ENCODE peak calls at places on chromosomes 12 and 14, in six cellular contexts. One of them, this sample, is unnamed.

GRCh38 chr14:77681196-77682157 is 26.3 kb downstream of the ALKBH1 start:
- DNase-seq in heart left ventricle: no peak
- DNase-seq in stomach: peak; percentile 42
- DNase-seq in ovary: no peak
- DNase-seq in fibroblast of lung: peak; percentile 15
- DNase-seq in AG04450: no peak
- DNase-seq in this sample: no peak

GRCh38 chr14:95516554-95517209 is at the start of gene SYNE3:
- DNase-seq in stomach: peak; percentile 66
- DNase-seq in heart left ventricle: peak; percentile 76
- DNase-seq in fibroblast of lung: no peak
- DNase-seq in ovary: peak; percentile 71
- DNase-seq in AG04450: no peak
- DNase-seq in this sample: no peak

GRCh38 chr12:123843912-123844748 is 82.0 kb downstream of the DNAH10 start:
- DNase-seq in AG04450: no peak
- DNase-seq in fibroblast of lung: no peak
- DNase-seq in stomach: no peak
- DNase-seq in heart left ventricle: no peak
- DNase-seq in ovary: no peak
- DNase-seq in this sample: no peak

GRCh38 chr12:3523728-3524127 is 32.7 kb downstream of the PRMT8 start:
- DNase-seq in ovary: no peak
- DNase-seq in AG04450: no peak
- DNase-seq in stomach: no peak
- DNase-seq in fibroblast of lung: no peak
- DNase-seq in heart left ventricle: no peak
- DNase-seq in this sample: no peak

GRCh38 chr12:26614217-26614616 is 218.8 kb downstream of the ITPR2 start:
- DNase-seq in fibroblast of lung: peak; percentile 51
- DNase-seq in ovary: peak; percentile 51
- DNase-seq in heart left ventricle: peak; percentile 25
- DNase-seq in stomach: no peak
- DNase-seq in AG04450: no peak
- DNase-seq in this sample: no peak

GRCh38 chr14:41229824-41230223 is 376.9 kb upstream of the LRFN5 start:
- DNase-seq in ovary: no peak
- DNase-seq in heart left ventricle: no peak
- DNase-seq in fibroblast of lung: no peak
- DNase-seq in AG04450: no peak
- DNase-seq in stomach: no peak
- DNase-seq in this sample: no peak

GRCh38 chr14:89519000-89519399 is 102.0 kb upstream of the FOXN3 start:
- DNase-seq in AG04450: peak; percentile 86
- DNase-seq in heart left ventricle: no peak
- DNase-seq in ovary: no peak
- DNase-seq in fibroblast of lung: peak; percentile 84
- DNase-seq in stomach: no peak
- DNase-seq in this sample: no peak

GRCh38 chr12:80714055-80714454 is 2.7 kb upstream of the MYF5 start:
- DNase-seq in fibroblast of lung: peak; percentile 31
- DNase-seq in stomach: no peak
- DNase-seq in AG04450: no peak
- DNase-seq in ovary: no peak
- DNase-seq in heart left ventricle: no peak
- DNase-seq in this sample: no peak

GRCh38 chr12:54984602-54985376 is at the start of gene TESPA1:
- DNase-seq in fibroblast of lung: no peak
- DNase-seq in AG04450: no peak
- DNase-seq in heart left ventricle: peak; percentile 69
- DNase-seq in stomach: peak; percentile 54
- DNase-seq in ovary: peak; percentile 68
- DNase-seq in this sample: no peak

GRCh38 chr14:25132734-25133422 is 82.9 kb upstream of the STXBP6 start:
- DNase-seq in ovary: peak; percentile 50
- DNase-seq in fibroblast of lung: peak; percentile 68
- DNase-seq in stomach: peak; percentile 75
- DNase-seq in heart left ventricle: peak; percentile 61
- DNase-seq in AG04450: no peak
- DNase-seq in this sample: no peak

GRCh38 chr12:1966561-1967211 is 37.6 kb downstream of the DCP1B start:
- DNase-seq in ovary: no peak
- DNase-seq in heart left ventricle: no peak
- DNase-seq in stomach: no peak
- DNase-seq in fibroblast of lung: no peak
- DNase-seq in AG04450: no peak
- DNase-seq in this sample: no peak

GRCh38 chr12:92928431-92928961 is 599 bp downstream of the EEA1 start:
- DNase-seq in AG04450: no peak
- DNase-seq in stomach: no peak
- DNase-seq in heart left ventricle: peak; percentile 52
- DNase-seq in ovary: peak; percentile 70
- DNase-seq in fibroblast of lung: peak; percentile 12
- DNase-seq in this sample: no peak

GRCh38 chr12:60210756-60211155 is 614.9 kb downstream of the SLC16A7 start:
- DNase-seq in AG04450: no peak
- DNase-seq in heart left ventricle: no peak
- DNase-seq in fibroblast of lung: no peak
- DNase-seq in stomach: no peak
- DNase-seq in ovary: no peak
- DNase-seq in this sample: no peak

GRCh38 chr12:74185360-74185759 is 352.3 kb upstream of the ATXN7L3B start:
- DNase-seq in ovary: no peak
- DNase-seq in fibroblast of lung: no peak
- DNase-seq in heart left ventricle: no peak
- DNase-seq in AG04450: no peak
- DNase-seq in stomach: no peak
- DNase-seq in this sample: no peak

GRCh38 chr12:66030217-66030781 is 100.3 kb downstream of the LLPH start:
- DNase-seq in fibroblast of lung: no peak
- DNase-seq in stomach: no peak
- DNase-seq in ovary: no peak
- DNase-seq in heart left ventricle: no peak
- DNase-seq in AG04450: no peak
- DNase-seq in this sample: no peak

GRCh38 chr14:36973806-36974442 is 198.5 kb downstream of the SLC25A21 start:
- DNase-seq in heart left ventricle: no peak
- DNase-seq in AG04450: peak; percentile 52
- DNase-seq in ovary: no peak
- DNase-seq in stomach: no peak
- DNase-seq in fibroblast of lung: peak; percentile 64
- DNase-seq in this sample: no peak

DNA sequence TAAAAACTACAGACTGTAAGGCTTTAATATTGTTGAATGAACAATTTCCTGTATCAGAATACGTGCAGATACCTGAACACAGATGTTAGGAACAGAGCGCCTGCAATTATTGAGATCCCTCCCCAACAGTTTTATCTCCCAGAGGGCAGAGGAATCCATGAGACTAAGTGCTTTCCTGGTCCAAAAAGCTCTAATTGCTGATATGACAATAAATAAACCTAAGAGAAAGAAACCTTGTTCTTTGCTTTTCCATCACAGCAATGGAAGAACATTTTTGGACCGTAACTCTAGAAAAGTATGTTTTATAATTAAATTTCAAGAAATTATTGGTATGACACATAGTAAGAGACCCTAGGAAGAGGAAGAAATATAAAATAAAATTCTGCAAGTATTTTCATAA is 13.0 kb upstream of the KRT83 start:
- DNase-seq in heart left ventricle: no peak
- DNase-seq in fibroblast of lung: no peak
- DNase-seq in stomach: no peak
- DNase-seq in ovary: no peak
- DNase-seq in AG04450: no peak
- DNase-seq in this sample: no peak
- H3K4me3 ChIP-seq in heart left ventricle: no peak overlapping the region
- H3K4me3 ChIP-seq in fibroblast of lung: no peak overlapping the region
- H3K4me3 ChIP-seq in stomach: no peak overlapping the region
- H3K4me3 ChIP-seq in ovary: no peak overlapping the region
- H3K4me3 ChIP-seq in AG04450: no peak overlapping the region
- H3K4me3 ChIP-seq in this sample: no peak overlapping the region

DNA sequence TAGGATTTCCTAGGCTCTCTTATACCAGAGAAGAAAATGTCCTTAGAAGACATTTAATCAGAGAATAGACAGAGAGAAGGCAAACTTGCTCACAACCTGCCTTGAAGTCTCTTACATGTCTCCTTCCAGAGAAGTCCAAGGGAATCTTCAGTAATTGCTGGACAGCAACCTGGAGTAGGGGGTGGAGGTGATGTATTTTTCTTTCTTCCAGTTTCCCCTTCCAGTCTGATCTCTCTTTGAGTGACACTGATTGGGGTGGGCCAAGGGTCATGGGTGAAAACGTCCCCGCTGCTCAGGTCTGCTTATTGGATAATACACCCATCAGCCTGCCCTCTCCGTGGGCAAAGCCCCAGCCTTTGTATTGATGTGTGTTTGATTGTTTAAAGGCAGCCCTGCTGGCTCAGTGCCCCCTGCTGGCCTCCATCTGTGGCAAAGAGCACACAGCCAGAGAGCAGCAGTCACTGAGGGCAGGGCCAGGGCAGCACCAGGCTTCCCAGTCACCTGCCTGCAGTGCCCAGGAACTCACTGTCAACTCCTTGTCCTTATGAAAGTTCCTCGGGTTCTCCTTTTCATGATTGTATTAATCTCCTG is 35.7 kb upstream of the ATP2A2 start:
- DNase-seq in AG04450: no peak
- DNase-seq in fibroblast of lung: no peak
- DNase-seq in heart left ventricle: no peak
- DNase-seq in stomach: peak; percentile 72
- DNase-seq in ovary: no peak
- DNase-seq in this sample: no peak
- TF ChIP-seq CTCF in AG04450: peak; percentile 15
- TF ChIP-seq CTCF in fibroblast of lung: no peak
- TF ChIP-seq CTCF in heart left ventricle: peak; percentile 26
- TF ChIP-seq CTCF in stomach: no peak
- TF ChIP-seq CTCF in ovary: no peak
- TF ChIP-seq CTCF in this sample: peak; percentile 19

DNA sequence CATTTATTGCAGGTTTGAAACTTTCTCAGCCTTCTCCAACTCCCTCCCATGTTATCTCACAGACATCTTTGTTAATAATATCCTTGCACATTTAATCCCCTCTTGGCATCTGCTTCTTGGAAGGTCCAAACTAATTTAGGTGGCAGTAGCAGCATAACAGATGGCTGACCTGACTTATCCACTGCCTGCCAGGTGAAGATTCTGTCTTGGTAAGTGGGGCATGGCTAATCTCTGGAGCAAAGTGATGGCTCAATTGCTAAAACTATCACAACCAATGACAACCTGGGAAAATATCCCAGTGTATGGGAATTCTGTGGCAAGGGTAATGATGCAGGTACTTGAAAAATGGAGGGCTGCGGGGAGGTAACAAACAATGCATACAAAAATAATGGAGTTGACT is 58.2 kb upstream of the ALG10B start:
- DNase-seq in fibroblast of lung: no peak
- DNase-seq in stomach: no peak
- DNase-seq in heart left ventricle: no peak
- DNase-seq in AG04450: no peak
- DNase-seq in ovary: no peak
- DNase-seq in this sample: no peak
- H3K9me3 ChIP-seq in fibroblast of lung: no peaks in the 10 kb centered on the region
- H3K9me3 ChIP-seq in stomach: peaks cover 7% of the 10 kb centered on the region
- H3K9me3 ChIP-seq in heart left ventricle: peaks cover 11% of the 10 kb centered on the region
- H3K9me3 ChIP-seq in AG04450: peaks cover 9% of the 10 kb centered on the region
- H3K9me3 ChIP-seq in ovary: no peaks in the 10 kb centered on the region
- H3K9me3 ChIP-seq in this sample: no peaks in the 10 kb centered on the region

GRCh38 chr14:91416744-91417133 is 881 bp downstream of the CCDC88C start:
- DNase-seq in fibroblast of lung: no peak
- DNase-seq in AG04450: no peak
- DNase-seq in heart left ventricle: peak; percentile 30
- DNase-seq in ovary: no peak
- DNase-seq in stomach: peak; percentile 47
- DNase-seq in this sample: no peak

GRCh38 chr14:91413547-91414474 is 3.8 kb downstream of the CCDC88C start:
- DNase-seq in stomach: peak; percentile 90
- DNase-seq in AG04450: no peak
- DNase-seq in heart left ventricle: no peak
- DNase-seq in ovary: no peak
- DNase-seq in fibroblast of lung: no peak
- DNase-seq in this sample: peak; percentile 81

GRCh38 chr14:91412939-91413338 is 4.7 kb downstream of the CCDC88C start:
- DNase-seq in fibroblast of lung: no peak
- DNase-seq in stomach: no peak
- DNase-seq in heart left ventricle: no peak
- DNase-seq in ovary: no peak
- DNase-seq in AG04450: no peak
- DNase-seq in this sample: peak; percentile 3

GRCh38 chr14:91415794-91416743 is 1.6 kb downstream of the CCDC88C start:
- DNase-seq in ovary: no peak
- DNase-seq in AG04450: no peak
- DNase-seq in fibroblast of lung: no peak
- DNase-seq in heart left ventricle: no peak
- DNase-seq in stomach: peak; percentile 52
- DNase-seq in this sample: no peak

DNA sequence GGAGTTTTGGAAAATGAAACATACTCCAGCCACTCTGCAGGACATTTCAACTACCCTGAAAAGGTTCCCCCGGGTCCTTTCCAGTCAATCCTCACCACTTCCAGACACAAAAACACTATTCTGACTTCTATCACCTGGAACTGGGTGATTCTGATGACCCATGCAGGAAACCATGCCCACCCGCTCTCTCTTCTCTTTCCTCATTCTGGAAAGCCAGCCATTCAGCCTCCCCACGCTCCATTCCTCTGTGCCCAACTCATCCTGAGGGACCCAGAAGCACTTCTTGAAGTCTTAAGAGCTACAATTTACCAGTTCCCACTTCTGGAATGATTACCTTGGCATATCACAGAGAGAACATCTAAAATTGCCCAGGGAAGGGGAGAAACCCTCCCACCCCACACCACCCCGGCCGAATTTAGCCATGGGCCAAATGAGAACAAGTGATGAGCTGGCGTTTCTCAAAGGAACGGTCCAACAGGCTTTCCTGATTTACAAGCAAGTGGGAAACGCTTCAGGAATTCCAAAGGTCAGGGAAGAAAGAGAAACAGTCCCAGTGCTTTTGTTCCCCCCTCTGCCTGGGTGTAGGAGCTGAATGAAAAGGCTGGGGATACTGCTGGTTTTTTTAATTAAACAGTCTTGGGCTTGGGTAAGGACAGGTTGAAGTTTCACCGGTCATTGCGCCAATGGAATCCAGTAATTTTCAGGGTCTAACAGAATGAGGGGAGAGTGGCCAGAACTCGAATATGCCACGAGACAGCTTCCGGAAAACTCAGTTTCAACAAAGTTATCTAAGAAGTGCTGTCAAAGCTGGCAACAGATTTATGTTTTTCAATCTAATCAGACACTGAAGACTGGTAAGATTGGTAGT is 2.9 kb downstream of the CCDC88C start:
- DNase-seq in stomach: no peak
- DNase-seq in heart left ventricle: no peak
- DNase-seq in AG04450: no peak
- DNase-seq in ovary: no peak
- DNase-seq in fibroblast of lung: no peak
- DNase-seq in this sample: peak; percentile 39
- H3K4me3 ChIP-seq in stomach: no peak overlapping the region
- H3K4me3 ChIP-seq in heart left ventricle: no peak overlapping the region
- H3K4me3 ChIP-seq in AG04450: no peak overlapping the region
- H3K4me3 ChIP-seq in ovary: no peak overlapping the region
- H3K4me3 ChIP-seq in fibroblast of lung: no peak overlapping the region
- H3K4me3 ChIP-seq in this sample: no peak overlapping the region

This sample was measured in RWPE2.